ENCODE peak calls at places on chromosomes 16 and 17, in seven cellular contexts. One of them, this sample, is unnamed.

GRCh38 chr16:57720142-57720575 is 15.4 kb upstream of the KATNB1 start:
- DNase-seq in CD4-positive, CD25-positive, alpha-beta regulatory T cell: peak; percentile 17
- DNase-seq in naive thymus-derived CD8-positive, alpha-beta T cell: peak; percentile 47
- DNase-seq in NCI-H460: peak; percentile 63
- DNase-seq in stimulated activated CD8-positive, alpha-beta memory T cell treated with anti-CD3 and anti-CD28 coated beads, Interleukin-4, amount 100 ng/mL, for 1 hour: peak; percentile 17
- DNase-seq in NCI-H1417: no peak
- DNase-seq in astrocyte: peak; percentile 8
- DNase-seq in this sample: peak; percentile 16

GRCh38 chr17:49520386-49521087 is 25.4 kb downstream of the NGFR start:
- DNase-seq in NCI-H1417: no peak
- DNase-seq in stimulated activated CD8-positive, alpha-beta memory T cell treated with anti-CD3 and anti-CD28 coated beads, Interleukin-4, amount 100 ng/mL, for 1 hour: no peak
- DNase-seq in CD4-positive, CD25-positive, alpha-beta regulatory T cell: no peak
- DNase-seq in NCI-H460: no peak
- DNase-seq in astrocyte: no peak
- DNase-seq in naive thymus-derived CD8-positive, alpha-beta T cell: no peak
- DNase-seq in this sample: no peak

GRCh38 chr16:27428035-27428785 is 26.2 kb downstream of the IL21R start:
- DNase-seq in NCI-H1417: no peak
- DNase-seq in naive thymus-derived CD8-positive, alpha-beta T cell: no peak
- DNase-seq in stimulated activated CD8-positive, alpha-beta memory T cell treated with anti-CD3 and anti-CD28 coated beads, Interleukin-4, amount 100 ng/mL, for 1 hour: no peak
- DNase-seq in astrocyte: no peak
- DNase-seq in CD4-positive, CD25-positive, alpha-beta regulatory T cell: no peak
- DNase-seq in NCI-H460: no peak
- DNase-seq in this sample: no peak

GRCh38 chr16:85423186-85423550 is 190.0 kb upstream of the GSE1 start:
- DNase-seq in naive thymus-derived CD8-positive, alpha-beta T cell: no peak
- DNase-seq in astrocyte: no peak
- DNase-seq in NCI-H1417: no peak
- DNase-seq in stimulated activated CD8-positive, alpha-beta memory T cell treated with anti-CD3 and anti-CD28 coated beads, Interleukin-4, amount 100 ng/mL, for 1 hour: no peak
- DNase-seq in CD4-positive, CD25-positive, alpha-beta regulatory T cell: no peak
- DNase-seq in NCI-H460: no peak
- DNase-seq in this sample: no peak

GRCh38 chr16:80751167-80751566 is 53.2 kb downstream of the CDYL2 start:
- DNase-seq in CD4-positive, CD25-positive, alpha-beta regulatory T cell: no peak
- DNase-seq in NCI-H1417: peak; percentile 14
- DNase-seq in stimulated activated CD8-positive, alpha-beta memory T cell treated with anti-CD3 and anti-CD28 coated beads, Interleukin-4, amount 100 ng/mL, for 1 hour: no peak
- DNase-seq in NCI-H460: no peak
- DNase-seq in naive thymus-derived CD8-positive, alpha-beta T cell: no peak
- DNase-seq in astrocyte: peak; percentile 68
- DNase-seq in this sample: no peak

GRCh38 chr16:30051518-30051917 is 14.0 kb upstream of the ALDOA start:
- DNase-seq in NCI-H1417: no peak
- DNase-seq in stimulated activated CD8-positive, alpha-beta memory T cell treated with anti-CD3 and anti-CD28 coated beads, Interleukin-4, amount 100 ng/mL, for 1 hour: no peak
- DNase-seq in NCI-H460: no peak
- DNase-seq in naive thymus-derived CD8-positive, alpha-beta T cell: no peak
- DNase-seq in CD4-positive, CD25-positive, alpha-beta regulatory T cell: no peak
- DNase-seq in astrocyte: peak; percentile 79
- DNase-seq in this sample: no peak

GRCh38 chr17:73068322-73069153 is 23.9 kb downstream of the SLC39A11 start:
- DNase-seq in NCI-H460: no peak
- DNase-seq in NCI-H1417: no peak
- DNase-seq in CD4-positive, CD25-positive, alpha-beta regulatory T cell: no peak
- DNase-seq in naive thymus-derived CD8-positive, alpha-beta T cell: no peak
- DNase-seq in stimulated activated CD8-positive, alpha-beta memory T cell treated with anti-CD3 and anti-CD28 coated beads, Interleukin-4, amount 100 ng/mL, for 1 hour: no peak
- DNase-seq in astrocyte: peak; percentile 90
- DNase-seq in this sample: no peak

GRCh38 chr16:89193021-89193575 is 7.2 kb downstream of the SLC22A31 start:
- DNase-seq in astrocyte: peak; percentile 84
- DNase-seq in NCI-H460: no peak
- DNase-seq in stimulated activated CD8-positive, alpha-beta memory T cell treated with anti-CD3 and anti-CD28 coated beads, Interleukin-4, amount 100 ng/mL, for 1 hour: no peak
- DNase-seq in NCI-H1417: no peak
- DNase-seq in CD4-positive, CD25-positive, alpha-beta regulatory T cell: peak; percentile 50
- DNase-seq in naive thymus-derived CD8-positive, alpha-beta T cell: peak; percentile 48
- DNase-seq in this sample: no peak

GRCh38 chr16:87333101-87333500 is 15.9 kb upstream of the C16orf95 start:
- DNase-seq in CD4-positive, CD25-positive, alpha-beta regulatory T cell: no peak
- DNase-seq in naive thymus-derived CD8-positive, alpha-beta T cell: no peak
- DNase-seq in astrocyte: no peak
- DNase-seq in NCI-H1417: no peak
- DNase-seq in stimulated activated CD8-positive, alpha-beta memory T cell treated with anti-CD3 and anti-CD28 coated beads, Interleukin-4, amount 100 ng/mL, for 1 hour: no peak
- DNase-seq in NCI-H460: no peak
- DNase-seq in this sample: no peak

GRCh38 chr16:17273142-17273561 is 197.6 kb downstream of the XYLT1 start:
- DNase-seq in astrocyte: peak; percentile 95
- DNase-seq in NCI-H460: peak; percentile 88
- DNase-seq in stimulated activated CD8-positive, alpha-beta memory T cell treated with anti-CD3 and anti-CD28 coated beads, Interleukin-4, amount 100 ng/mL, for 1 hour: no peak
- DNase-seq in CD4-positive, CD25-positive, alpha-beta regulatory T cell: no peak
- DNase-seq in NCI-H1417: no peak
- DNase-seq in naive thymus-derived CD8-positive, alpha-beta T cell: no peak
- DNase-seq in this sample: no peak

GRCh38 chr16:86216591-86216990 is 293.7 kb upstream of the FOXF1 start:
- DNase-seq in astrocyte: no peak
- DNase-seq in CD4-positive, CD25-positive, alpha-beta regulatory T cell: no peak
- DNase-seq in stimulated activated CD8-positive, alpha-beta memory T cell treated with anti-CD3 and anti-CD28 coated beads, Interleukin-4, amount 100 ng/mL, for 1 hour: no peak
- DNase-seq in NCI-H460: no peak
- DNase-seq in NCI-H1417: no peak
- DNase-seq in naive thymus-derived CD8-positive, alpha-beta T cell: no peak
- DNase-seq in this sample: no peak

GRCh38 chr17:8072727-8073461 is 14.6 kb downstream of the ALOX12B start:
- DNase-seq in stimulated activated CD8-positive, alpha-beta memory T cell treated with anti-CD3 and anti-CD28 coated beads, Interleukin-4, amount 100 ng/mL, for 1 hour: no peak
- DNase-seq in astrocyte: no peak
- DNase-seq in NCI-H1417: no peak
- DNase-seq in NCI-H460: no peak
- DNase-seq in naive thymus-derived CD8-positive, alpha-beta T cell: peak; percentile 45
- DNase-seq in CD4-positive, CD25-positive, alpha-beta regulatory T cell: peak; percentile 30
- DNase-seq in this sample: no peak

This sample was measured in naive B cell.